ENCODE peak calls at places on chromosomes 4 and X, in eight cellular contexts. One of them, this sample, is unnamed.

GRCh38 chr4:111064342-111064993 is 441.6 kb upstream of the PITX2 start:
- DNase-seq in nucleus accumbens: no peak
- DNase-seq in head of caudate nucleus: no peak
- DNase-seq in AG10803: peak; percentile 92
- DNase-seq in NCI-H1417: no peak
- DNase-seq in MCF 10A: peak; percentile 94
- DNase-seq in GM03348: peak; percentile 78
- DNase-seq in endothelial cell: no peak
- DNase-seq in this sample: no peak

GRCh38 chr4:58247792-58248191 is 1137.6 kb upstream of the IGFBP7 start:
- DNase-seq in NCI-H1417: no peak
- DNase-seq in head of caudate nucleus: no peak
- DNase-seq in GM03348: no peak
- DNase-seq in MCF 10A: peak; percentile 44
- DNase-seq in AG10803: no peak
- DNase-seq in nucleus accumbens: no peak
- DNase-seq in endothelial cell: peak; percentile 4
- DNase-seq in this sample: no peak

GRCh38 chr4:99506781-99507180 is 4.0 kb upstream of the C4orf17 start:
- DNase-seq in nucleus accumbens: no peak
- DNase-seq in NCI-H1417: peak; percentile 30
- DNase-seq in GM03348: no peak
- DNase-seq in MCF 10A: peak; percentile 34
- DNase-seq in AG10803: no peak
- DNase-seq in head of caudate nucleus: no peak
- DNase-seq in endothelial cell: no peak
- DNase-seq in this sample: no peak

GRCh38 chr4:39205000-39205399 is 22.7 kb downstream of the WDR19 start:
- DNase-seq in AG10803: peak; percentile 22
- DNase-seq in MCF 10A: no peak
- DNase-seq in endothelial cell: no peak
- DNase-seq in head of caudate nucleus: no peak
- DNase-seq in GM03348: no peak
- DNase-seq in nucleus accumbens: no peak
- DNase-seq in NCI-H1417: no peak
- DNase-seq in this sample: no peak

GRCh38 chrX:71492086-71493065 is 40.5 kb upstream of the OGT start:
- DNase-seq in nucleus accumbens: peak; percentile 1
- DNase-seq in GM03348: peak; percentile 47
- DNase-seq in NCI-H1417: no peak
- DNase-seq in MCF 10A: peak; percentile 3
- DNase-seq in head of caudate nucleus: peak; percentile 26
- DNase-seq in endothelial cell: no peak
- DNase-seq in AG10803: peak; percentile 56
- DNase-seq in this sample: no peak

GRCh38 chr4:108940086-108941033 is 177.5 kb upstream of the ETNPPL start:
- DNase-seq in NCI-H1417: peak; percentile 82
- DNase-seq in endothelial cell: no peak
- DNase-seq in AG10803: no peak
- DNase-seq in GM03348: no peak
- DNase-seq in MCF 10A: peak; percentile 4
- DNase-seq in head of caudate nucleus: no peak
- DNase-seq in nucleus accumbens: no peak
- DNase-seq in this sample: no peak

GRCh38 chr4:163606885-163607284 is 112.4 kb downstream of the TMA16 start:
- DNase-seq in head of caudate nucleus: no peak
- DNase-seq in NCI-H1417: no peak
- DNase-seq in MCF 10A: no peak
- DNase-seq in endothelial cell: no peak
- DNase-seq in nucleus accumbens: no peak
- DNase-seq in AG10803: no peak
- DNase-seq in GM03348: no peak
- DNase-seq in this sample: no peak

GRCh38 chr4:78990938-78991810 is 51.9 kb upstream of the PAQR3 start:
- DNase-seq in NCI-H1417: no peak
- DNase-seq in endothelial cell: no peak
- DNase-seq in MCF 10A: no peak
- DNase-seq in head of caudate nucleus: no peak
- DNase-seq in AG10803: no peak
- DNase-seq in nucleus accumbens: no peak
- DNase-seq in GM03348: no peak
- DNase-seq in this sample: no peak

GRCh38 chrX:103687696-103688191 is 1.2 kb upstream of the MORF4L2 start:
- DNase-seq in nucleus accumbens: peak; percentile 54
- DNase-seq in head of caudate nucleus: peak; percentile 80
- DNase-seq in NCI-H1417: peak; percentile 92
- DNase-seq in endothelial cell: peak; percentile 68
- DNase-seq in MCF 10A: peak; percentile 83
- DNase-seq in GM03348: peak; percentile 61
- DNase-seq in AG10803: peak; percentile 71
- DNase-seq in this sample: peak; percentile 37

GRCh38 chr4:14620567-14621138 is 381.6 kb upstream of the CPEB2 start:
- DNase-seq in nucleus accumbens: no peak
- DNase-seq in AG10803: no peak
- DNase-seq in endothelial cell: no peak
- DNase-seq in head of caudate nucleus: no peak
- DNase-seq in GM03348: no peak
- DNase-seq in MCF 10A: no peak
- DNase-seq in NCI-H1417: no peak
- DNase-seq in this sample: no peak

GRCh38 chrX:44384688-44385338 is 41.3 kb upstream of the EFHC2 start:
- DNase-seq in endothelial cell: no peak
- DNase-seq in NCI-H1417: no peak
- DNase-seq in GM03348: no peak
- DNase-seq in head of caudate nucleus: no peak
- DNase-seq in nucleus accumbens: no peak
- DNase-seq in AG10803: no peak
- DNase-seq in MCF 10A: no peak
- DNase-seq in this sample: no peak

GRCh38 chrX:103417933-103418332 is 41.6 kb downstream of the BEX3 start:
- DNase-seq in head of caudate nucleus: no peak
- DNase-seq in nucleus accumbens: no peak
- DNase-seq in GM03348: peak; percentile 5
- DNase-seq in NCI-H1417: no peak
- DNase-seq in MCF 10A: no peak
- DNase-seq in endothelial cell: no peak
- DNase-seq in AG10803: no peak
- DNase-seq in this sample: no peak

GRCh38 chr4:122616910-122617596 is 3.8 kb downstream of the IL21 start:
- DNase-seq in head of caudate nucleus: no peak
- DNase-seq in NCI-H1417: no peak
- DNase-seq in GM03348: no peak
- DNase-seq in AG10803: no peak
- DNase-seq in MCF 10A: no peak
- DNase-seq in endothelial cell: no peak
- DNase-seq in nucleus accumbens: no peak
- DNase-seq in this sample: no peak

GRCh38 chrX:136694491-136695087 is 46.6 kb downstream of the CD40LG start:
- DNase-seq in head of caudate nucleus: no peak
- DNase-seq in NCI-H1417: peak; percentile 79
- DNase-seq in MCF 10A: peak; percentile 52
- DNase-seq in GM03348: peak; percentile 53
- DNase-seq in endothelial cell: no peak
- DNase-seq in nucleus accumbens: no peak
- DNase-seq in AG10803: peak; percentile 51
- DNase-seq in this sample: no peak

GRCh38 chrX:12567857-12568256 is 223.4 kb upstream of the PRPS2 start:
- DNase-seq in MCF 10A: peak; percentile 39
- DNase-seq in NCI-H1417: peak; percentile 66
- DNase-seq in nucleus accumbens: no peak
- DNase-seq in AG10803: peak; percentile 9
- DNase-seq in endothelial cell: no peak
- DNase-seq in head of caudate nucleus: no peak
- DNase-seq in GM03348: peak; percentile 22
- DNase-seq in this sample: no peak

GRCh38 chr4:3307060-3307459 is 14.2 kb downstream of the RGS12 start:
- DNase-seq in nucleus accumbens: no peak
- DNase-seq in NCI-H1417: no peak
- DNase-seq in head of caudate nucleus: peak; percentile 12
- DNase-seq in MCF 10A: no peak
- DNase-seq in GM03348: no peak
- DNase-seq in endothelial cell: no peak
- DNase-seq in AG10803: no peak
- DNase-seq in this sample: no peak

GRCh38 chr4:64581422-64581821 is 172.2 kb upstream of the TECRL start:
- DNase-seq in endothelial cell: no peak
- DNase-seq in NCI-H1417: no peak
- DNase-seq in GM03348: peak; percentile 30
- DNase-seq in MCF 10A: peak; percentile 69
- DNase-seq in head of caudate nucleus: no peak
- DNase-seq in nucleus accumbens: no peak
- DNase-seq in AG10803: peak; percentile 36
- DNase-seq in this sample: no peak

GRCh38 chrX:39848243-39848642 is 249.5 kb downstream of the BCOR start:
- DNase-seq in NCI-H1417: no peak
- DNase-seq in nucleus accumbens: no peak
- DNase-seq in GM03348: no peak
- DNase-seq in endothelial cell: no peak
- DNase-seq in AG10803: peak; percentile 22
- DNase-seq in MCF 10A: peak; percentile 58
- DNase-seq in head of caudate nucleus: no peak
- DNase-seq in this sample: no peak

GRCh38 chr4:25029479-25030282 is 1.1 kb downstream of the LGI2 start:
- DNase-seq in AG10803: no peak
- DNase-seq in MCF 10A: no peak
- DNase-seq in endothelial cell: no peak
- DNase-seq in NCI-H1417: peak; percentile 53
- DNase-seq in nucleus accumbens: no peak
- DNase-seq in GM03348: no peak
- DNase-seq in head of caudate nucleus: no peak
- DNase-seq in this sample: no peak

GRCh38 chrX:72276478-72276953 is 532 bp downstream of the RPS4X start:
- DNase-seq in GM03348: no peak
- DNase-seq in nucleus accumbens: no peak
- DNase-seq in endothelial cell: no peak
- DNase-seq in AG10803: no peak
- DNase-seq in MCF 10A: no peak
- DNase-seq in head of caudate nucleus: no peak
- DNase-seq in NCI-H1417: no peak
- DNase-seq in this sample: no peak